ENCODE peak calls at places on chromosomes 11 and 22, in four cellular contexts. F, D, M and U are unnamed samples.

GRCh38 chr22:28792491-28793383 is 7.6 kb downstream of the XBP1 start:
- DNase-seq in F (no peak), D (no peak), M (no peak), U (no peak)

GRCh38 chr11:1032310-1032891 is 4.1 kb downstream of the MUC6 start:
- DNase-seq in F (no peak), D (no peak), M (no peak), U (no peak)

GRCh38 chr11:128711136-128711535 is 17.3 kb downstream of the FLI1 start:
- DNase-seq in F (no peak), D (no peak), M (no peak), U (no peak)

GRCh38 chr11:73393011-73393380 is 16.8 kb downstream of the RELT start:
- DNase-seq in F (no peak), D (no peak), M (no peak), U (no peak)

GRCh38 chr11:126502159-126502558 is 146.7 kb downstream of the ST3GAL4 start:
- DNase-seq in F (no peak), D (no peak), M (no peak), U (no peak)

GRCh38 chr11:131914299-131914902 is 544.0 kb downstream of the NTM start:
- DNase-seq in F (no peak), D (no peak), M (no peak), U (no peak)

GRCh38 chr11:93712678-93713077 is 28.6 kb downstream of the TAF1D start:
- DNase-seq in F (no peak), D (no peak), M (no peak), U (no peak)

GRCh38 chr22:33404723-33405122 is 346.5 kb upstream of the SYN3 start:
- DNase-seq in F (no peak), D (peak; percentile 26), M (no peak), U (no peak)

GRCh38 chr11:127624455-127624854 is 623.9 kb upstream of the KIRREL3 start:
- DNase-seq in F (no peak), D (no peak), M (no peak), U (no peak)

GRCh38 chr11:656426-656825 is 19.4 kb downstream of the DRD4 start:
- DNase-seq in F (no peak), D (no peak), M (no peak), U (no peak)

GRCh38 chr11:112697371-112697770 is 263.8 kb upstream of the NCAM1 start:
- DNase-seq in F (no peak), D (no peak), M (no peak), U (no peak)

GRCh38 chr11:1204381-1205101 is 18.3 kb upstream of the MUC5B start:
- DNase-seq in F (no peak), D (no peak), M (no peak), U (no peak)

GRCh38 chr11:9525116-9525515 is 48.4 kb upstream of the WEE1 start:
- DNase-seq in F (no peak), D (no peak), M (no peak), U (no peak)

GRCh38 chr22:45083659-45084305 is 74.0 kb upstream of the PHF21B start:
- DNase-seq in F (no peak), D (no peak), M (no peak), U (no peak)

GRCh38 chr11:109747839-109748238 is 325.8 kb downstream of the C11orf87 start:
- DNase-seq in F (no peak), D (no peak), M (no peak), U (peak; percentile 33)

GRCh38 chr11:109750964-109751363 is 329.0 kb downstream of the C11orf87 start:
- DNase-seq in F (no peak), D (no peak), M (no peak), U (no peak)

GRCh38 chr11:109756951-109757350 is 335.0 kb downstream of the C11orf87 start:
- DNase-seq in F (no peak), D (no peak), M (no peak), U (no peak)

DNA sequence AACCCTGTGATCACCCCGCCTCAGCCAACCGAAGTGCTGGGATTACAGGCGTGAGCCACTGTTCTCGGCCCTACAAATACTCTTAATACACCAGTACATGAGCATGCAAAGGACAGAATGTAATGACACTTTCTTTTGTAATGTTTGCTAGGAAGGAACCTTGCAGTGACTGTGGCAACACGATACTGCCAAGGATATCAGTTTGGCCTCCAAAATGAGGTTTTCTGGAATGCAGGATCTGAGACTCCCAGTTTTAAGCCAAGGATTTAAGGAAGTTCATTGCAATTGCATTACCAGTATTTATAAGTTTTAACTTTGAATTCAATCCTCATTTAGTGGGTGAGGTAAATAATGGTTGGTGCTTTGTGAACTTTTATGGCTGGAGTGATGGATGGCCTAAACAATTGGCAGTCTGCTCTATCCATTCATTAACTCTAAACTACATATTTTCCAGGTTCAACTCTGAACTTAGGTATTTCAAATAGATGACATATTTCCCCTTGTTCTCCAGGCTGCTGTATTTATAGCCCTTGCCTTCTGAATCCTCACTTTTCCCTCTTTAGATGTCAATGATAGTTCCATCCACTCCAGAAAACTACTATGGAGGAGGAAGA is 330.3 kb downstream of the C11orf87 start:
- DNase-seq in F (no peak), D (no peak), M (no peak), U (no peak)
- TF ChIP-seq TAF1 in F (no peak), D (no peak), M (no peak), U (no peak)

GRCh38 chr22:38700271-38700788 is 413 bp downstream of the JOSD1 start:
- DNase-seq in F (no peak), D (peak; percentile 35), M (no peak), U (no peak)

GRCh38 chr22:38699143-38699542 is 1.6 kb downstream of the JOSD1 start:
- DNase-seq in F (no peak), D (no peak), M (no peak), U (no peak)

GRCh38 chr22:38699784-38700183 is 959 bp downstream of the JOSD1 start:
- DNase-seq in F (no peak), D (peak; percentile 21), M (no peak), U (no peak)

GRCh38 chr22:38698407-38699094 is 2.2 kb downstream of the JOSD1 start:
- DNase-seq in F (no peak), D (no peak), M (no peak), U (no peak)

GRCh38 chr22:38700789-38701628 is at the start of gene JOSD1:
- DNase-seq in F (peak; percentile 99), D (peak; percentile 74), M (peak; percentile 67), U (peak; percentile 83)
- TF ChIP-seq CBX5 in F (no peak), D (no peak), M (no peak), U (peak; percentile 12)

DNA sequence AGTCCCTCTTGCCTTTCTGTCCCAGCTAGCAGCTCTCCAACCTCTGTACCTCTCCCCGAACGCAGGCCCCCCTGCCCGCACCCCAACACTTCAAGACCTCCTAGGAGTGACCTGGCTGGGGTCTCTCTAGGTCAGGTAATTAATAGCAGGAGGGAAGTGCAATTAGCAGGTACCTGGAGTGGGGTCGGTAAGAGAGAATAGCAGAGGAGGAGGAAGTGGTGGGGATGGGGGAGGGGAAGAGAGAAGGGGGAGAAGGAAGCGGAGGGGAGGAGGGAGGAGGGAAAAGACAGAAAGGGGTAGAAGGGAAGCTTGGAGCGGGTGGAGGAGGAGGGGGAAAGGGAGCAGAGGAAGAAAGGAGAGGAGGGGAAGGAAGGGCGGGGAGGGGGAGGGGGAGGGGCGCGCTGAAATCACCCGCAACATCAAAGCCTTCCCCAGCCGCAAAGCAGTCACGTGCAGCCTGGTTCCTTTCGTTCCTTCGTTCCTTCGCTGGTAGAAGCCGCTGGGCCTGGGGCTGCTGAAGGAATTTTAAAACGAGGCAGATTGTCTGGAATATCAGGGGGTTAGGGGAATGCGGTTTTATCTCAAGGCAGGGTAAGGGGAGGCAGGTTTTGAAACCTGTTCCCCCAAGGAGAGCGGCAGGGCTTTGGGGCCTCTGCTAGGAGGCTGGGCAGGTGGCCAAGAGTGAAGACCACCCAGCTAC is 29.3 kb upstream of the TCF20 start:
- DNase-seq in F (no peak), D (no peak), M (no peak), U (peak; percentile 55)
- TF ChIP-seq TAF1 in F (no peak), D (no peak), M (no peak), U (no peak)

GRCh38 chr11:121755191-121755590 is 302.4 kb upstream of the SORL1-AS1 start:
- DNase-seq in F (no peak), D (no peak), M (no peak), U (no peak)
- TF ChIP-seq CBX5 in F (no peak), D (no peak), M (no peak), U (no peak)

DNA sequence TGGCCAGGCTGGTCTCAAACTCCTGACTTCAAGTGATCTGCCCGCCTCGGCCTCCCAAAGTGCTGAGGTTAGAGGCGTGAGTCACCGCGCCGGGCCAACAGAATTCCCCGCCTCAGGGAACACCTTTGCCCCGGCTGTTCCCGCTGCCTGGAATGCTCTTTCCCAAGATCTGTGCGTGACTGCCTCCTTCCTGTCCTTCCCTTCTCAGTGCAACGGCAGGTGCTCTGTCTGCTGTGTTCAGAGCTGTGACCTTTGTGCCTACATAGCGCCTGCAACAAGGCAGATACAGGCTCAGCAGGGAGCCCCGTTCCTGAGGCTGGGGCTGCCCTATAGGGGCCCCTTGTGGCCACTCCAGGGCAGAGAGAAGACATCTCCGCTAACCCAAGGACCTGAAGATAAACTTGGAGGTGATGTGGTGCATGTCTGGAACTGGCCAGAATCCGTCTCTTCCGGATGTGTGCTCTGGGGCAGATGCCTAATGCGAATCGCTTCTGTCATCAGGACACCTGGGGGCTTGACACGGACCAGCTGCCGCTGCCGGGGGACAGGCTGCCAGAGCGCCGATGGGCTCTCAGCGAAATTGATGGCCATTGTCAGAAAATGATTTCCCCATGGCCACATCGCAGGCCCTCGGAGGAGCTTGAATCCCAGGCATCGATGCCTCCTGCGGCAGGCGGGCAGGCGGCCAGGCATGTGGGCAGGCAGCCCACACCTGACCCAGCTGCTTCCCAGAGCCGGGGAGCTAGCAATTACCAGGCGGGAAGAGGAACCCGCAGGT is 43.5 kb upstream of the TCF20 start:
- DNase-seq in F (peak; percentile 78), D (peak; percentile 95), M (no peak), U (peak; percentile 45)
- TF ChIP-seq TAF1 in F (no peak), D (no peak), M (no peak), U (no peak)

DNA sequence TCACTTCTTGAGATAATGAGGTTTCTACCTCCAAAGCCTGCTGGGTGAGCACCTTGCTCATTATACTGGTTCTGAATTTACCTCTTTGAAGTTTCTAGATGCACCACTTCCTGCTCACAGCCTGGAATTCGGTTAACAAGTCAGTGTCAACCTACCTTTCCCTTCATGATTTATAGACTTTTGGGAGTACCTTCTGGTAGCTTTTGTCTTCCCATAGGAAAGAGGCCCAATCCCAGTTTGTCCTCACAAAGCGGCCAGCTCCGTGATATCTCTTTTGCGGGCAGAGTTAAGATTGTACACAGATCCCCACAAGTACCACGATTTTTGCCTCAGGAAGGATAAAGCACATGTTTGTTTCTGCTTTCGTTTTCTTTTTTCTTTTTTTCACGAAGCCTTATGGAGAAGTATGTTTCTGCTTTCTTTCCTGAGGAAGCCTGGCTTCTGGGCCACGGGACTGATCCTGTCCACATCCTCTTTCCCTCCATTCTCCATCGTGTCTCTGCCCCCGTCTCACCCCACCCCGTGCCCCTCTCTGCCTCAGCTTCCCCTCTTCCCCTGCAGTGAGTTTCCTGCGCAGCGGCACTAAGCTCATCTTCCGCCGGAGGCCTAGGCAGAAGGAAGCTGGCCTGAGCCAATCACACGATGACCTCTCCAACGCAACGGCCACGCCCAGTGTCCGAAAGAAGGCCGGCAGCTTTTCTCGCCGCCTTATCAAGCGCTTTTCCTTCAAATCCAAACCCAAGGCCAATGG is 5.7 kb upstream of the HINFP start:
- DNase-seq in F (no peak), D (no peak), M (no peak), U (no peak)
- TF ChIP-seq CBX5 in F (no peak), D (no peak), M (no peak), U (no peak)